ENCODE peak calls at places on chromosomes 4 and X, in six cellular contexts. F is breast epithelium, O is HCT116, Q is A549, V is cardiac muscle cell, Y is tibial artery. K is an unnamed sample.

GRCh38 chrX:29431895-29432294 is 783.5 kb upstream of the MAGEB2 start:
- DNase-seq in Y (no peak), Q (no peak), V (no peak), F (no peak), O (no peak), K (peak; percentile 0)

GRCh38 chr4:98938386-98938785 is 9.5 kb upstream of the EIF4E start:
- DNase-seq in O (no peak), Y (no peak), Q (no peak), V (no peak), F (no peak), K (no peak)

GRCh38 chrX:153507484-153508178 is 9.8 kb upstream of the ATP2B3 start:
- DNase-seq in Y (peak; percentile 89), F (peak; percentile 62), V (peak; percentile 81), O (peak; percentile 26), Q (peak; percentile 88), K (no peak)

GRCh38 chr4:139764686-139765085 is 99.1 kb downstream of the MGST2 start:
- DNase-seq in Q (no peak), F (no peak), O (no peak), Y (no peak), V (no peak), K (no peak)

GRCh38 chrX:68443155-68443868 is 10.0 kb upstream of the OPHN1 start:
- DNase-seq in F (peak; percentile 45), Y (no peak), O (no peak), V (no peak), Q (no peak), K (no peak)

GRCh38 chrX:8504451-8504850 is 39.8 kb downstream of the VCX3B start:
- DNase-seq in V (no peak), Q (no peak), O (no peak), Y (no peak), F (no peak), K (peak; percentile 14)

GRCh38 chr4:34046580-34046979 is 2197.7 kb downstream of the ARAP2 start:
- DNase-seq in F (no peak), O (peak; percentile 15), Y (no peak), Q (peak; percentile 3), V (no peak), K (peak; percentile 18)

GRCh38 chrX:45309096-45309495 is 108.4 kb upstream of the DIPK2B start:
- DNase-seq in Q (no peak), Y (no peak), O (no peak), V (no peak), F (no peak), K (no peak)

GRCh38 chrX:125205918-125206665 is 113.6 kb upstream of the TEX13C start:
- DNase-seq in V (peak; percentile 54), Y (peak; percentile 61), F (no peak), O (no peak), Q (no peak), K (no peak)

GRCh38 chr4:175376287-175376977 is 435.6 kb downstream of the GPM6A start:
- DNase-seq in O (no peak), V (no peak), Y (no peak), Q (no peak), F (no peak), K (no peak)

GRCh38 chr4:113692809-113693411 is 68.6 kb downstream of the CAMK2D start:
- DNase-seq in Y (no peak), O (no peak), Q (no peak), F (no peak), V (no peak), K (no peak)

GRCh38 chr4:52568351-52568750 is 90.8 kb downstream of the USP46 start:
- DNase-seq in Q (no peak), O (no peak), V (no peak), Y (no peak), F (no peak), K (no peak)

GRCh38 chr4:75099321-75099720 is 166.4 kb downstream of the PARM1 start:
- DNase-seq in F (peak; percentile 17), V (no peak), Q (no peak), O (no peak), Y (no peak), K (no peak)

GRCh38 chr4:26406346-26406975 is 83.8 kb downstream of the CCKAR start:
- DNase-seq in Y (no peak), F (no peak), O (no peak), Q (no peak), V (no peak), K (no peak)

GRCh38 chr4:48454591-48454990 is 28.6 kb upstream of the SLC10A4 start:
- DNase-seq in Q (no peak), O (no peak), F (no peak), Y (no peak), V (no peak), K (no peak)

GRCh38 chr4:147960971-147961370 is 229.1 kb downstream of the ARHGAP10 start:
- DNase-seq in F (no peak), V (no peak), O (no peak), Q (no peak), Y (no peak), K (no peak)

GRCh38 chrX:14675500-14675899 is 146.2 kb downstream of the GLRA2 start:
- DNase-seq in Y (no peak), V (no peak), F (no peak), O (no peak), Q (no peak), K (no peak)

GRCh38 chrX:14673236-14673635 is 143.9 kb downstream of the GLRA2 start:
- DNase-seq in O (no peak), V (no peak), Y (no peak), Q (no peak), F (no peak), K (no peak)

GRCh38 chrX:14676431-14676830 is 147.1 kb downstream of the GLRA2 start:
- DNase-seq in Y (no peak), F (no peak), O (no peak), V (no peak), Q (no peak), K (no peak)

GRCh38 chrX:14672611-14673172 is 143.4 kb downstream of the GLRA2 start:
- DNase-seq in V (no peak), O (no peak), F (no peak), Q (no peak), Y (no peak), K (no peak)

GRCh38 chrX:14673764-14674163 is 144.4 kb downstream of the GLRA2 start:
- DNase-seq in F (no peak), O (peak; percentile 78), Y (no peak), Q (peak; percentile 40), V (no peak), K (peak; percentile 65)
- H3K27ac ChIP-seq in F (no peak overlapping the region), O (no peak overlapping the region), Y (no peak overlapping the region), Q (peak overlapping the region; percentile 37), V (no peak overlapping the region), K (peak overlapping the region; percentile 53)

GRCh38 chrX:130524476-130525194 is 122.8 kb downstream of the RBMX2 start:
- DNase-seq in F (no peak), V (no peak), Y (no peak), O (no peak), Q (no peak), K (no peak)

GRCh38 chrX:130529531-130529930 is 127.7 kb downstream of the RBMX2 start:
- DNase-seq in V (no peak), F (no peak), Q (no peak), O (no peak), Y (no peak), K (no peak)

DNA sequence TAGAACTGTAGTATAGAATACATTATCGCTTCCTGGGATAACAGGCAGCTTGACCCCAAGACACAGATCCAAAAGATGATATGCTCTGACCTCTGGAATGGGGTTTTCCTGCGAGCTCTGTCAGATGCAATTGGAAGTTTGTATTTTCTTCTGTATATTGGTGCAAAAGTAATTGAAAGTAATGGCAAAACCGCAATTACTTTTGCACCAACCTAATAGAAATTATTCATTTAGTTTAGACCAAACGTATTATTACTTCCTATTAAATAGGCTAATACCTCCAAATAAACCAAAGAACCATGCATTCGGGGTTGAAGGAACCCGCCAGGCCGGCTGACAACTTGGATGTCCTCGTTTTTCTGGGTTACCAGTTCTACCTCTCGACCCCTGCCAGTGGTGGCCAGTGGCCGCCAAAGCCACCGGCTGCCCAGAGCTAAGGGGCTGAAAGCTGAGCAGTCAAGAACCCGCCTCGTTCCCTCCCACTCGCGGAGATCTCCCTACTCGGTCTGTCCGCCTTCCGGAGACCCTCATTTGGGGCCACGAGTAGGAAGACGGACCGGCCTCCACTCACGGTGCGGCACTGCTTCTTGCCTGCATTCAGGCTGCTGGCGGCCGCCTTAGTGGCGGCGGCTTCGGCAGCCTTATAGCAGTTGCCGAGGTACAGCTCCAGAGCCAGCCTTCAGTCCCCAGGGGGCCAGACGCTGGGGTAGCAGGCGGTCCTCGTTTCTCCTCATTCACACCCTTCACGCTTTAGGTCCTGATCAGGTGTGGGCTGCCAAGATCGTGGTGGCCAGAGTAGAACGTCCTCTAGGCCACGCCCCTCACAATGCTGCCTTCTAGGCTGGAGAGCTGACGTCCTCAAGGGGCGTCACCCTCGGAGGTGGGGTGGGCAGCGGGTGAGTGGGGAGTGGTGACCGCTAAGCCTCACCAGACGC is 121.9 kb downstream of the RBMX2 start:
- DNase-seq in V (peak; percentile 66), Y (peak; percentile 64), F (no peak), Q (no peak), O (no peak), K (no peak)
- H3K27ac ChIP-seq in V (no peak overlapping the region), Y (no peak overlapping the region), F (no peak overlapping the region), Q (no peak overlapping the region), O (no peak overlapping the region), K (no peak overlapping the region)

GRCh38 chr4:158292156-158292555 is 81.9 kb downstream of the TMEM144 start:
- DNase-seq in Y (no peak), Q (no peak), V (no peak), F (no peak), O (no peak), K (no peak)
- H3K27ac ChIP-seq in Y (no peak overlapping the region), Q (peak overlapping the region; percentile 66), V (no peak overlapping the region), F (no peak overlapping the region), O (no peak overlapping the region), K (no peak overlapping the region)

GRCh38 chr4:155602351-155603140 is 64.1 kb upstream of the GUCY1A1 start:
- DNase-seq in O (no peak), Y (no peak), Q (no peak), V (peak; percentile 46), F (no peak), K (no peak)

GRCh38 chr4:155609455-155610059 is 57.1 kb upstream of the GUCY1A1 start:
- DNase-seq in F (no peak), Y (no peak), O (no peak), V (no peak), Q (no peak), K (no peak)

GRCh38 chr4:155603360-155603891 is 63.2 kb upstream of the GUCY1A1 start:
- DNase-seq in Q (no peak), F (no peak), V (peak; percentile 40), Y (no peak), O (no peak), K (no peak)

GRCh38 chr4:155608231-155608885 is 58.3 kb upstream of the GUCY1A1 start:
- DNase-seq in F (no peak), V (no peak), Y (no peak), O (no peak), Q (no peak), K (no peak)

DNA sequence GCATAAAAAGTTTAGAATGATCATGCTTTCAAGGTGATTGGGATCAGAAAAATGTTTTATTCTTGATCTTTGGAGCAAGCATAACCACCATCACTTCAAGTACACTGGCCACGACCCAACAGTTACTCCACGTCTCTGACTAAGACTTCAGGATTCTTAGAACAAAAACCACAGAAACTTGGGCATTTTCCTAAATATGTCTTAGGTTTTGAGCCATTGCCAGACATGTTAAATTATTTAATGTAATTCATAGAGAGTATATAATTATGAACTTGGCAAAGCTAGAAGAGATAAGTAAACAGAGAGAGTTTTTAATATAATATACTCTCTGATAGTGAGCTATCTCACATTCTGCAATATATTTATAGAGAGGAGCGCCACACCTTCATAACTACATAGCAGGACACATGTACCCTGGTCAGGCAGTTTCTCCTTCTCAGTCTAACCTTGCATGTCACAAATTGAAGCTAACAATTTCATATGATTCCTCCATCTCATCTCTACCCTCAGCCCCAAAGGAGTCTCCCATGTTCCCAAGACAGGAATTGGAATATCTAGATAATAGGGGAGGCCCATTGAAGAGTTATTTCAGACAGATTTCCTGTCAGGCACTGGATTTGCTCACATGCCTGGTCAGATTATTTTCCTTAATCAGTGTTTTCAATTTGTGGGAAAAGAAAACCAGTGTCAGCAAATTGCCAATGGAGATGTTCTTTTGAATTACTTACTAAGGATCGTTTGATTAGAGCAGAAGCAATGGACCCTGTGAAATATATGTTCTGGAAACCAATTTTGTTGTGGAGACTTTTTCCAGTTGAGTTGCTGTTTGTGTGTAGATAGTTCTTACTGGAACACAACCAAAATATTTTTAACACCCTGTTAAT is 61.7 kb upstream of the GUCY1A1 start:
- DNase-seq in O (no peak), F (peak; percentile 54), Y (no peak), V (no peak), Q (no peak), K (no peak)
- H3K27ac ChIP-seq in O (no peak overlapping the region), F (no peak overlapping the region), Y (no peak overlapping the region), V (no peak overlapping the region), Q (no peak overlapping the region), K (peak overlapping the region; percentile 71)

K was measured in epithelial cell of prostate.